ENCODE peak calls at places on chromosomes 5 and 9, in five cellular contexts. L is effector memory CD8-positive, alpha-beta T cell; R is iPS-NIHi11; J is CD4-positive, alpha-beta memory T cell; H is substantia nigra. N is an unnamed sample.

GRCh38 chr5:9498541-9499497 is 47.1 kb downstream of the SEMA5A start:
- DNase-seq in L (no peak), R (peak; percentile 41), J (no peak), H (no peak), N (no peak)

GRCh38 chr9:70574222-70574837 is 159.9 kb upstream of the KLF9 start:
- DNase-seq in L (no peak), R (peak; percentile 22), J (no peak), H (no peak), N (no peak)

GRCh38 chr5:64635056-64635686 is 55.1 kb upstream of the SHISAL2B start:
- DNase-seq in L (no peak), R (peak; percentile 20), J (peak; percentile 29), H (no peak), N (peak; percentile 38)

GRCh38 chr5:142295084-142295758 is 29.6 kb downstream of the SPRY4 start:
- DNase-seq in L (no peak), R (peak; percentile 55), J (no peak), H (no peak), N (no peak)

GRCh38 chr5:107505763-107506534 is 164.8 kb downstream of the EFNA5 start:
- DNase-seq in L (no peak), R (no peak), J (no peak), H (no peak), N (no peak)

GRCh38 chr5:140554454-140554853 is 2.8 kb downstream of the SRA1 start:
- DNase-seq in L (no peak), R (no peak), J (no peak), H (no peak), N (no peak)

GRCh38 chr5:53983568-53984465 is 326.6 kb downstream of the ARL15 start:
- DNase-seq in L (no peak), R (no peak), J (no peak), H (no peak), N (no peak)

GRCh38 chr9:16147726-16148125 is 594.9 kb downstream of the CCDC171 start:
- DNase-seq in L (no peak), R (no peak), J (no peak), H (no peak), N (no peak)

GRCh38 chr5:164475339-164475977 is 970.0 kb downstream of the MAT2B start:
- DNase-seq in L (no peak), R (peak; percentile 35), J (no peak), H (no peak), N (no peak)

GRCh38 chr5:15510092-15510491 is 10.1 kb downstream of the FBXL7 start:
- DNase-seq in L (no peak), R (no peak), J (no peak), H (no peak), N (no peak)

GRCh38 chr5:33369470-33370134 is 71.2 kb upstream of the TARS1 start:
- DNase-seq in L (no peak), R (no peak), J (no peak), H (no peak), N (no peak)

GRCh38 chr9:84323777-84324317 is 16.7 kb downstream of the SLC28A3 start:
- DNase-seq in L (no peak), R (no peak), J (no peak), H (no peak), N (no peak)

GRCh38 chr9:124105266-124105665 is 93.7 kb downstream of the LHX2 start:
- DNase-seq in L (no peak), R (no peak), J (no peak), H (no peak), N (no peak)